ENCODE peak calls at places on chromosomes 13 and 19, in eight cellular contexts. One of them, this sample, is unnamed.

GRCh38 chr19:53991224-53992113 is at the start of gene CACNG6:
- DNase-seq in nephron progenitor cell: peak
- DNase-seq in T-helper 2 cell treated with Interferon-gamma antibody and Interleukin-4, amounts not matched to agents 5 μg/mL and 100 μg/mL, for 36 hours: no peak
- DNase-seq in DMS 273 treated with DMSO at 0.1 percent for 48 hours: no peak
- DNase-seq in stimulated activated CD8-positive, alpha-beta memory T cell treated with anti-CD3 and anti-CD28 coated beads, Interleukin-12 subunit alpha, Interleukin-12 subunit beta, amount 100 ng/mL, for 1 hour: no peak
- DNase-seq in islet precursor cell: peak
- DNase-seq in NCI-H1436: peak
- DNase-seq in thoracic aorta: no peak
- DNase-seq in this sample: no peak

GRCh38 chr13:38350114-38350617 is 515 bp downstream of the UFM1 start:
- DNase-seq in nephron progenitor cell: peak
- DNase-seq in T-helper 2 cell treated with Interferon-gamma antibody and Interleukin-4, amounts not matched to agents 5 μg/mL and 100 μg/mL, for 36 hours: peak
- DNase-seq in DMS 273 treated with DMSO at 0.1 percent for 48 hours: peak
- DNase-seq in stimulated activated CD8-positive, alpha-beta memory T cell treated with anti-CD3 and anti-CD28 coated beads, Interleukin-12 subunit alpha, Interleukin-12 subunit beta, amount 100 ng/mL, for 1 hour: no peak
- DNase-seq in islet precursor cell: peak
- DNase-seq in NCI-H1436: no peak
- DNase-seq in thoracic aorta: peak
- DNase-seq in this sample: peak

GRCh38 chr13:106561551-106562170 is 6.3 kb downstream of the ARGLU1 start:
- DNase-seq in nephron progenitor cell: peak
- DNase-seq in T-helper 2 cell treated with Interferon-gamma antibody and Interleukin-4, amounts not matched to agents 5 μg/mL and 100 μg/mL, for 36 hours: peak
- DNase-seq in DMS 273 treated with DMSO at 0.1 percent for 48 hours: no peak
- DNase-seq in stimulated activated CD8-positive, alpha-beta memory T cell treated with anti-CD3 and anti-CD28 coated beads, Interleukin-12 subunit alpha, Interleukin-12 subunit beta, amount 100 ng/mL, for 1 hour: no peak
- DNase-seq in islet precursor cell: peak
- DNase-seq in NCI-H1436: no peak
- DNase-seq in thoracic aorta: no peak
- DNase-seq in this sample: peak

GRCh38 chr13:42076309-42076713 is 27.9 kb downstream of the DGKH start:
- DNase-seq in nephron progenitor cell: no peak
- DNase-seq in T-helper 2 cell treated with Interferon-gamma antibody and Interleukin-4, amounts not matched to agents 5 μg/mL and 100 μg/mL, for 36 hours: no peak
- DNase-seq in DMS 273 treated with DMSO at 0.1 percent for 48 hours: no peak
- DNase-seq in stimulated activated CD8-positive, alpha-beta memory T cell treated with anti-CD3 and anti-CD28 coated beads, Interleukin-12 subunit alpha, Interleukin-12 subunit beta, amount 100 ng/mL, for 1 hour: no peak
- DNase-seq in islet precursor cell: no peak
- DNase-seq in NCI-H1436: no peak
- DNase-seq in thoracic aorta: no peak
- DNase-seq in this sample: no peak

GRCh38 chr13:99911069-99911964 is 60.2 kb downstream of the ZIC5 start:
- DNase-seq in nephron progenitor cell: no peak
- DNase-seq in T-helper 2 cell treated with Interferon-gamma antibody and Interleukin-4, amounts not matched to agents 5 μg/mL and 100 μg/mL, for 36 hours: no peak
- DNase-seq in DMS 273 treated with DMSO at 0.1 percent for 48 hours: no peak
- DNase-seq in stimulated activated CD8-positive, alpha-beta memory T cell treated with anti-CD3 and anti-CD28 coated beads, Interleukin-12 subunit alpha, Interleukin-12 subunit beta, amount 100 ng/mL, for 1 hour: no peak
- DNase-seq in islet precursor cell: no peak
- DNase-seq in NCI-H1436: no peak
- DNase-seq in thoracic aorta: no peak
- DNase-seq in this sample: no peak

GRCh38 chr19:52527134-52527953 is at the start of gene ZNF808:
- DNase-seq in nephron progenitor cell: peak
- DNase-seq in T-helper 2 cell treated with Interferon-gamma antibody and Interleukin-4, amounts not matched to agents 5 μg/mL and 100 μg/mL, for 36 hours: peak
- DNase-seq in DMS 273 treated with DMSO at 0.1 percent for 48 hours: peak
- DNase-seq in stimulated activated CD8-positive, alpha-beta memory T cell treated with anti-CD3 and anti-CD28 coated beads, Interleukin-12 subunit alpha, Interleukin-12 subunit beta, amount 100 ng/mL, for 1 hour: peak
- DNase-seq in islet precursor cell: peak
- DNase-seq in NCI-H1436: peak
- DNase-seq in thoracic aorta: peak
- DNase-seq in this sample: peak

GRCh38 chr13:61410669-61411297 is 4.9 kb downstream of the PCDH20 start:
- DNase-seq in nephron progenitor cell: no peak
- DNase-seq in T-helper 2 cell treated with Interferon-gamma antibody and Interleukin-4, amounts not matched to agents 5 μg/mL and 100 μg/mL, for 36 hours: no peak
- DNase-seq in DMS 273 treated with DMSO at 0.1 percent for 48 hours: no peak
- DNase-seq in stimulated activated CD8-positive, alpha-beta memory T cell treated with anti-CD3 and anti-CD28 coated beads, Interleukin-12 subunit alpha, Interleukin-12 subunit beta, amount 100 ng/mL, for 1 hour: no peak
- DNase-seq in islet precursor cell: no peak
- DNase-seq in NCI-H1436: no peak
- DNase-seq in thoracic aorta: no peak
- DNase-seq in this sample: no peak

GRCh38 chr19:39127812-39128510 is 2.4 kb downstream of the PAK4 start:
- DNase-seq in nephron progenitor cell: no peak
- DNase-seq in T-helper 2 cell treated with Interferon-gamma antibody and Interleukin-4, amounts not matched to agents 5 μg/mL and 100 μg/mL, for 36 hours: no peak
- DNase-seq in DMS 273 treated with DMSO at 0.1 percent for 48 hours: no peak
- DNase-seq in stimulated activated CD8-positive, alpha-beta memory T cell treated with anti-CD3 and anti-CD28 coated beads, Interleukin-12 subunit alpha, Interleukin-12 subunit beta, amount 100 ng/mL, for 1 hour: no peak
- DNase-seq in islet precursor cell: no peak
- DNase-seq in NCI-H1436: no peak
- DNase-seq in thoracic aorta: no peak
- DNase-seq in this sample: no peak

GRCh38 chr19:18995804-18996241 is 37.5 kb downstream of the SUGP2 start:
- DNase-seq in nephron progenitor cell: peak
- DNase-seq in T-helper 2 cell treated with Interferon-gamma antibody and Interleukin-4, amounts not matched to agents 5 μg/mL and 100 μg/mL, for 36 hours: no peak
- DNase-seq in DMS 273 treated with DMSO at 0.1 percent for 48 hours: peak
- DNase-seq in stimulated activated CD8-positive, alpha-beta memory T cell treated with anti-CD3 and anti-CD28 coated beads, Interleukin-12 subunit alpha, Interleukin-12 subunit beta, amount 100 ng/mL, for 1 hour: no peak
- DNase-seq in islet precursor cell: peak
- DNase-seq in NCI-H1436: peak
- DNase-seq in thoracic aorta: no peak
- DNase-seq in this sample: peak

GRCh38 chr19:47315125-47315821 is 5.6 kb downstream of the C5AR1 start:
- DNase-seq in nephron progenitor cell: no peak
- DNase-seq in T-helper 2 cell treated with Interferon-gamma antibody and Interleukin-4, amounts not matched to agents 5 μg/mL and 100 μg/mL, for 36 hours: no peak
- DNase-seq in DMS 273 treated with DMSO at 0.1 percent for 48 hours: no peak
- DNase-seq in stimulated activated CD8-positive, alpha-beta memory T cell treated with anti-CD3 and anti-CD28 coated beads, Interleukin-12 subunit alpha, Interleukin-12 subunit beta, amount 100 ng/mL, for 1 hour: no peak
- DNase-seq in islet precursor cell: peak
- DNase-seq in NCI-H1436: no peak
- DNase-seq in thoracic aorta: peak
- DNase-seq in this sample: peak

GRCh38 chr19:4391701-4392543 is 8.4 kb downstream of the SH3GL1 start:
- DNase-seq in nephron progenitor cell: no peak
- DNase-seq in T-helper 2 cell treated with Interferon-gamma antibody and Interleukin-4, amounts not matched to agents 5 μg/mL and 100 μg/mL, for 36 hours: no peak
- DNase-seq in DMS 273 treated with DMSO at 0.1 percent for 48 hours: no peak
- DNase-seq in stimulated activated CD8-positive, alpha-beta memory T cell treated with anti-CD3 and anti-CD28 coated beads, Interleukin-12 subunit alpha, Interleukin-12 subunit beta, amount 100 ng/mL, for 1 hour: no peak
- DNase-seq in islet precursor cell: peak
- DNase-seq in NCI-H1436: no peak
- DNase-seq in thoracic aorta: no peak
- DNase-seq in this sample: peak

GRCh38 chr13:110206170-110206569 is 100.8 kb downstream of the COL4A1 start:
- DNase-seq in nephron progenitor cell: no peak
- DNase-seq in T-helper 2 cell treated with Interferon-gamma antibody and Interleukin-4, amounts not matched to agents 5 μg/mL and 100 μg/mL, for 36 hours: no peak
- DNase-seq in DMS 273 treated with DMSO at 0.1 percent for 48 hours: no peak
- DNase-seq in stimulated activated CD8-positive, alpha-beta memory T cell treated with anti-CD3 and anti-CD28 coated beads, Interleukin-12 subunit alpha, Interleukin-12 subunit beta, amount 100 ng/mL, for 1 hour: no peak
- DNase-seq in islet precursor cell: no peak
- DNase-seq in NCI-H1436: no peak
- DNase-seq in thoracic aorta: no peak
- DNase-seq in this sample: no peak

GRCh38 chr13:95356916-95357315 is 55.7 kb upstream of the ABCC4 start:
- DNase-seq in nephron progenitor cell: no peak
- DNase-seq in T-helper 2 cell treated with Interferon-gamma antibody and Interleukin-4, amounts not matched to agents 5 μg/mL and 100 μg/mL, for 36 hours: no peak
- DNase-seq in DMS 273 treated with DMSO at 0.1 percent for 48 hours: no peak
- DNase-seq in stimulated activated CD8-positive, alpha-beta memory T cell treated with anti-CD3 and anti-CD28 coated beads, Interleukin-12 subunit alpha, Interleukin-12 subunit beta, amount 100 ng/mL, for 1 hour: no peak
- DNase-seq in islet precursor cell: no peak
- DNase-seq in NCI-H1436: no peak
- DNase-seq in thoracic aorta: no peak
- DNase-seq in this sample: no peak

GRCh38 chr19:10158485-10158884 is 36.3 kb downstream of the DNMT1 start:
- DNase-seq in nephron progenitor cell: no peak
- DNase-seq in T-helper 2 cell treated with Interferon-gamma antibody and Interleukin-4, amounts not matched to agents 5 μg/mL and 100 μg/mL, for 36 hours: no peak
- DNase-seq in DMS 273 treated with DMSO at 0.1 percent for 48 hours: no peak
- DNase-seq in stimulated activated CD8-positive, alpha-beta memory T cell treated with anti-CD3 and anti-CD28 coated beads, Interleukin-12 subunit alpha, Interleukin-12 subunit beta, amount 100 ng/mL, for 1 hour: no peak
- DNase-seq in islet precursor cell: no peak
- DNase-seq in NCI-H1436: no peak
- DNase-seq in thoracic aorta: no peak
- DNase-seq in this sample: no peak

GRCh38 chr19:5934779-5935472 is 20.9 kb downstream of the CAPS start:
- DNase-seq in nephron progenitor cell: peak
- DNase-seq in T-helper 2 cell treated with Interferon-gamma antibody and Interleukin-4, amounts not matched to agents 5 μg/mL and 100 μg/mL, for 36 hours: no peak
- DNase-seq in DMS 273 treated with DMSO at 0.1 percent for 48 hours: peak
- DNase-seq in stimulated activated CD8-positive, alpha-beta memory T cell treated with anti-CD3 and anti-CD28 coated beads, Interleukin-12 subunit alpha, Interleukin-12 subunit beta, amount 100 ng/mL, for 1 hour: no peak
- DNase-seq in islet precursor cell: no peak
- DNase-seq in NCI-H1436: no peak
- DNase-seq in thoracic aorta: no peak
- DNase-seq in this sample: peak

GRCh38 chr13:110907951-110908898 is 6.6 kb downstream of the ANKRD10 start:
- DNase-seq in nephron progenitor cell: no peak
- DNase-seq in T-helper 2 cell treated with Interferon-gamma antibody and Interleukin-4, amounts not matched to agents 5 μg/mL and 100 μg/mL, for 36 hours: no peak
- DNase-seq in DMS 273 treated with DMSO at 0.1 percent for 48 hours: no peak
- DNase-seq in stimulated activated CD8-positive, alpha-beta memory T cell treated with anti-CD3 and anti-CD28 coated beads, Interleukin-12 subunit alpha, Interleukin-12 subunit beta, amount 100 ng/mL, for 1 hour: no peak
- DNase-seq in islet precursor cell: peak
- DNase-seq in NCI-H1436: no peak
- DNase-seq in thoracic aorta: no peak
- DNase-seq in this sample: no peak

GRCh38 chr19:46469541-46470185 is 1.7 kb downstream of the PNMA8A start:
- DNase-seq in nephron progenitor cell: no peak
- DNase-seq in T-helper 2 cell treated with Interferon-gamma antibody and Interleukin-4, amounts not matched to agents 5 μg/mL and 100 μg/mL, for 36 hours: no peak
- DNase-seq in DMS 273 treated with DMSO at 0.1 percent for 48 hours: no peak
- DNase-seq in stimulated activated CD8-positive, alpha-beta memory T cell treated with anti-CD3 and anti-CD28 coated beads, Interleukin-12 subunit alpha, Interleukin-12 subunit beta, amount 100 ng/mL, for 1 hour: no peak
- DNase-seq in islet precursor cell: no peak
- DNase-seq in NCI-H1436: no peak
- DNase-seq in thoracic aorta: no peak
- DNase-seq in this sample: no peak

GRCh38 chr13:109126973-109127615 is 497.7 kb downstream of the MYO16 start:
- DNase-seq in nephron progenitor cell: no peak
- DNase-seq in T-helper 2 cell treated with Interferon-gamma antibody and Interleukin-4, amounts not matched to agents 5 μg/mL and 100 μg/mL, for 36 hours: no peak
- DNase-seq in DMS 273 treated with DMSO at 0.1 percent for 48 hours: no peak
- DNase-seq in stimulated activated CD8-positive, alpha-beta memory T cell treated with anti-CD3 and anti-CD28 coated beads, Interleukin-12 subunit alpha, Interleukin-12 subunit beta, amount 100 ng/mL, for 1 hour: no peak
- DNase-seq in islet precursor cell: no peak
- DNase-seq in NCI-H1436: no peak
- DNase-seq in thoracic aorta: no peak
- DNase-seq in this sample: no peak

GRCh38 chr19:17333611-17334413 is 843 bp downstream of the ANO8 start:
- DNase-seq in nephron progenitor cell: no peak
- DNase-seq in T-helper 2 cell treated with Interferon-gamma antibody and Interleukin-4, amounts not matched to agents 5 μg/mL and 100 μg/mL, for 36 hours: peak
- DNase-seq in DMS 273 treated with DMSO at 0.1 percent for 48 hours: no peak
- DNase-seq in stimulated activated CD8-positive, alpha-beta memory T cell treated with anti-CD3 and anti-CD28 coated beads, Interleukin-12 subunit alpha, Interleukin-12 subunit beta, amount 100 ng/mL, for 1 hour: peak
- DNase-seq in islet precursor cell: no peak
- DNase-seq in NCI-H1436: no peak
- DNase-seq in thoracic aorta: no peak
- DNase-seq in this sample: peak

GRCh38 chr13:46577656-46578589 is 25.0 kb downstream of the LRCH1 start:
- DNase-seq in nephron progenitor cell: no peak
- DNase-seq in T-helper 2 cell treated with Interferon-gamma antibody and Interleukin-4, amounts not matched to agents 5 μg/mL and 100 μg/mL, for 36 hours: no peak
- DNase-seq in DMS 273 treated with DMSO at 0.1 percent for 48 hours: no peak
- DNase-seq in stimulated activated CD8-positive, alpha-beta memory T cell treated with anti-CD3 and anti-CD28 coated beads, Interleukin-12 subunit alpha, Interleukin-12 subunit beta, amount 100 ng/mL, for 1 hour: no peak
- DNase-seq in islet precursor cell: no peak
- DNase-seq in NCI-H1436: no peak
- DNase-seq in thoracic aorta: no peak
- DNase-seq in this sample: no peak

GRCh38 chr19:10552596-10553053 is 8.9 kb downstream of the ATG4D start:
- DNase-seq in nephron progenitor cell: no peak
- DNase-seq in T-helper 2 cell treated with Interferon-gamma antibody and Interleukin-4, amounts not matched to agents 5 μg/mL and 100 μg/mL, for 36 hours: no peak
- DNase-seq in DMS 273 treated with DMSO at 0.1 percent for 48 hours: peak
- DNase-seq in stimulated activated CD8-positive, alpha-beta memory T cell treated with anti-CD3 and anti-CD28 coated beads, Interleukin-12 subunit alpha, Interleukin-12 subunit beta, amount 100 ng/mL, for 1 hour: no peak
- DNase-seq in islet precursor cell: peak
- DNase-seq in NCI-H1436: peak
- DNase-seq in thoracic aorta: no peak
- DNase-seq in this sample: peak

GRCh38 chr13:71760226-71760591 is 106.8 kb downstream of the DACH1 start:
- DNase-seq in nephron progenitor cell: peak
- DNase-seq in T-helper 2 cell treated with Interferon-gamma antibody and Interleukin-4, amounts not matched to agents 5 μg/mL and 100 μg/mL, for 36 hours: no peak
- DNase-seq in DMS 273 treated with DMSO at 0.1 percent for 48 hours: no peak
- DNase-seq in stimulated activated CD8-positive, alpha-beta memory T cell treated with anti-CD3 and anti-CD28 coated beads, Interleukin-12 subunit alpha, Interleukin-12 subunit beta, amount 100 ng/mL, for 1 hour: no peak
- DNase-seq in islet precursor cell: no peak
- DNase-seq in NCI-H1436: peak
- DNase-seq in thoracic aorta: no peak
- DNase-seq in this sample: no peak

GRCh38 chr13:37945651-37946575 is 76.3 kb upstream of the TRPC4 start:
- DNase-seq in nephron progenitor cell: no peak
- DNase-seq in T-helper 2 cell treated with Interferon-gamma antibody and Interleukin-4, amounts not matched to agents 5 μg/mL and 100 μg/mL, for 36 hours: no peak
- DNase-seq in DMS 273 treated with DMSO at 0.1 percent for 48 hours: no peak
- DNase-seq in stimulated activated CD8-positive, alpha-beta memory T cell treated with anti-CD3 and anti-CD28 coated beads, Interleukin-12 subunit alpha, Interleukin-12 subunit beta, amount 100 ng/mL, for 1 hour: no peak
- DNase-seq in islet precursor cell: no peak
- DNase-seq in NCI-H1436: no peak
- DNase-seq in thoracic aorta: no peak
- DNase-seq in this sample: no peak

GRCh38 chr19:49690656-49691242 is at the start of gene CPT1C:
- DNase-seq in nephron progenitor cell: peak
- DNase-seq in T-helper 2 cell treated with Interferon-gamma antibody and Interleukin-4, amounts not matched to agents 5 μg/mL and 100 μg/mL, for 36 hours: peak
- DNase-seq in DMS 273 treated with DMSO at 0.1 percent for 48 hours: peak
- DNase-seq in stimulated activated CD8-positive, alpha-beta memory T cell treated with anti-CD3 and anti-CD28 coated beads, Interleukin-12 subunit alpha, Interleukin-12 subunit beta, amount 100 ng/mL, for 1 hour: peak
- DNase-seq in islet precursor cell: peak
- DNase-seq in NCI-H1436: peak
- DNase-seq in thoracic aorta: no peak
- DNase-seq in this sample: peak

GRCh38 chr19:33405491-33406461 is 32.3 kb downstream of the CEBPG start:
- DNase-seq in nephron progenitor cell: no peak
- DNase-seq in T-helper 2 cell treated with Interferon-gamma antibody and Interleukin-4, amounts not matched to agents 5 μg/mL and 100 μg/mL, for 36 hours: no peak
- DNase-seq in DMS 273 treated with DMSO at 0.1 percent for 48 hours: no peak
- DNase-seq in stimulated activated CD8-positive, alpha-beta memory T cell treated with anti-CD3 and anti-CD28 coated beads, Interleukin-12 subunit alpha, Interleukin-12 subunit beta, amount 100 ng/mL, for 1 hour: no peak
- DNase-seq in islet precursor cell: no peak
- DNase-seq in NCI-H1436: no peak
- DNase-seq in thoracic aorta: no peak
- DNase-seq in this sample: no peak

GRCh38 chr13:113862766-113863510 is 938 bp downstream of the GAS6 start:
- DNase-seq in nephron progenitor cell: peak
- DNase-seq in T-helper 2 cell treated with Interferon-gamma antibody and Interleukin-4, amounts not matched to agents 5 μg/mL and 100 μg/mL, for 36 hours: no peak
- DNase-seq in DMS 273 treated with DMSO at 0.1 percent for 48 hours: no peak
- DNase-seq in stimulated activated CD8-positive, alpha-beta memory T cell treated with anti-CD3 and anti-CD28 coated beads, Interleukin-12 subunit alpha, Interleukin-12 subunit beta, amount 100 ng/mL, for 1 hour: no peak
- DNase-seq in islet precursor cell: peak
- DNase-seq in NCI-H1436: no peak
- DNase-seq in thoracic aorta: no peak
- DNase-seq in this sample: peak

GRCh38 chr19:12884926-12885748 is 1.9 kb downstream of the KLF1 start:
- DNase-seq in nephron progenitor cell: peak
- DNase-seq in T-helper 2 cell treated with Interferon-gamma antibody and Interleukin-4, amounts not matched to agents 5 μg/mL and 100 μg/mL, for 36 hours: peak
- DNase-seq in DMS 273 treated with DMSO at 0.1 percent for 48 hours: peak
- DNase-seq in stimulated activated CD8-positive, alpha-beta memory T cell treated with anti-CD3 and anti-CD28 coated beads, Interleukin-12 subunit alpha, Interleukin-12 subunit beta, amount 100 ng/mL, for 1 hour: peak
- DNase-seq in islet precursor cell: peak
- DNase-seq in NCI-H1436: peak
- DNase-seq in thoracic aorta: no peak
- DNase-seq in this sample: peak

GRCh38 chr13:96710166-96710866 is 284.0 kb downstream of the OXGR1 start:
- DNase-seq in nephron progenitor cell: no peak
- DNase-seq in T-helper 2 cell treated with Interferon-gamma antibody and Interleukin-4, amounts not matched to agents 5 μg/mL and 100 μg/mL, for 36 hours: no peak
- DNase-seq in DMS 273 treated with DMSO at 0.1 percent for 48 hours: no peak
- DNase-seq in stimulated activated CD8-positive, alpha-beta memory T cell treated with anti-CD3 and anti-CD28 coated beads, Interleukin-12 subunit alpha, Interleukin-12 subunit beta, amount 100 ng/mL, for 1 hour: no peak
- DNase-seq in islet precursor cell: peak
- DNase-seq in NCI-H1436: no peak
- DNase-seq in thoracic aorta: no peak
- DNase-seq in this sample: peak

GRCh38 chr19:38319421-38320258 is at the start of gene KCNK6:
- DNase-seq in nephron progenitor cell: peak
- DNase-seq in T-helper 2 cell treated with Interferon-gamma antibody and Interleukin-4, amounts not matched to agents 5 μg/mL and 100 μg/mL, for 36 hours: peak
- DNase-seq in DMS 273 treated with DMSO at 0.1 percent for 48 hours: no peak
- DNase-seq in stimulated activated CD8-positive, alpha-beta memory T cell treated with anti-CD3 and anti-CD28 coated beads, Interleukin-12 subunit alpha, Interleukin-12 subunit beta, amount 100 ng/mL, for 1 hour: peak
- DNase-seq in islet precursor cell: peak
- DNase-seq in NCI-H1436: no peak
- DNase-seq in thoracic aorta: no peak
- DNase-seq in this sample: peak

GRCh38 chr13:99357149-99357596 is 50.0 kb upstream of the GPR183 start:
- DNase-seq in nephron progenitor cell: no peak
- DNase-seq in T-helper 2 cell treated with Interferon-gamma antibody and Interleukin-4, amounts not matched to agents 5 μg/mL and 100 μg/mL, for 36 hours: peak
- DNase-seq in DMS 273 treated with DMSO at 0.1 percent for 48 hours: no peak
- DNase-seq in stimulated activated CD8-positive, alpha-beta memory T cell treated with anti-CD3 and anti-CD28 coated beads, Interleukin-12 subunit alpha, Interleukin-12 subunit beta, amount 100 ng/mL, for 1 hour: no peak
- DNase-seq in islet precursor cell: no peak
- DNase-seq in NCI-H1436: no peak
- DNase-seq in thoracic aorta: no peak
- DNase-seq in this sample: peak

GRCh38 chr19:18309525-18310064 is 13.3 kb downstream of the LSM4 start:
- DNase-seq in nephron progenitor cell: no peak
- DNase-seq in T-helper 2 cell treated with Interferon-gamma antibody and Interleukin-4, amounts not matched to agents 5 μg/mL and 100 μg/mL, for 36 hours: no peak
- DNase-seq in DMS 273 treated with DMSO at 0.1 percent for 48 hours: no peak
- DNase-seq in stimulated activated CD8-positive, alpha-beta memory T cell treated with anti-CD3 and anti-CD28 coated beads, Interleukin-12 subunit alpha, Interleukin-12 subunit beta, amount 100 ng/mL, for 1 hour: no peak
- DNase-seq in islet precursor cell: no peak
- DNase-seq in NCI-H1436: no peak
- DNase-seq in thoracic aorta: no peak
- DNase-seq in this sample: no peak

GRCh38 chr13:31556376-31556775 is 182.9 kb upstream of the RXFP2 start:
- DNase-seq in nephron progenitor cell: no peak
- DNase-seq in T-helper 2 cell treated with Interferon-gamma antibody and Interleukin-4, amounts not matched to agents 5 μg/mL and 100 μg/mL, for 36 hours: no peak
- DNase-seq in DMS 273 treated with DMSO at 0.1 percent for 48 hours: no peak
- DNase-seq in stimulated activated CD8-positive, alpha-beta memory T cell treated with anti-CD3 and anti-CD28 coated beads, Interleukin-12 subunit alpha, Interleukin-12 subunit beta, amount 100 ng/mL, for 1 hour: no peak
- DNase-seq in islet precursor cell: no peak
- DNase-seq in NCI-H1436: no peak
- DNase-seq in thoracic aorta: no peak
- DNase-seq in this sample: peak

GRCh38 chr19:1133471-1133929 is 29.7 kb downstream of the GPX4 start:
- DNase-seq in nephron progenitor cell: no peak
- DNase-seq in T-helper 2 cell treated with Interferon-gamma antibody and Interleukin-4, amounts not matched to agents 5 μg/mL and 100 μg/mL, for 36 hours: peak
- DNase-seq in DMS 273 treated with DMSO at 0.1 percent for 48 hours: no peak
- DNase-seq in stimulated activated CD8-positive, alpha-beta memory T cell treated with anti-CD3 and anti-CD28 coated beads, Interleukin-12 subunit alpha, Interleukin-12 subunit beta, amount 100 ng/mL, for 1 hour: peak
- DNase-seq in islet precursor cell: no peak
- DNase-seq in NCI-H1436: no peak
- DNase-seq in thoracic aorta: no peak
- DNase-seq in this sample: no peak